ENCODE peak calls at places on chromosomes 1 and 21, in six cellular contexts. C is lung; B is activated naive CD8-positive, alpha-beta T cell treated with anti-CD3 and anti-CD28 coated beads for 36 hours; K is M059J; D is nucleus accumbens; I is heart left ventricle. X is an unnamed sample.

GRCh38 chr1:147247656-147248238 is 5.3 kb downstream of the CHD1L start:
- DNase-seq in C (no peak), B (no peak), K (no peak), I (no peak), D (no peak), X (no peak)

GRCh38 chr1:203127672-203128611 is at the start of gene ADORA1:
- DNase-seq in B (peak; percentile 14), I (peak; percentile 79), D (no peak), C (peak; percentile 51), K (peak; percentile 75), X (peak; percentile 81)

GRCh38 chr1:219374636-219375035 is 201.0 kb downstream of the LYPLAL1 start:
- DNase-seq in C (no peak), K (no peak), I (no peak), B (no peak), D (no peak), X (no peak)

GRCh38 chr21:38229260-38229877 is 27.4 kb upstream of the KCNJ15 start:
- DNase-seq in I (no peak), D (no peak), K (no peak), B (no peak), C (no peak), X (no peak)

GRCh38 chr21:33267250-33267649 is 1.1 kb downstream of the IL10RB start:
- DNase-seq in B (no peak), K (peak; percentile 25), C (no peak), I (no peak), D (no peak), X (no peak)

GRCh38 chr1:115413208-115413607 is 75.2 kb upstream of the NGF start:
- DNase-seq in D (no peak), C (no peak), B (no peak), K (no peak), I (no peak), X (no peak)

GRCh38 chr1:53521900-53522552 is 62.8 kb downstream of the DMRTB1 start:
- DNase-seq in B (no peak), C (no peak), I (no peak), K (no peak), D (no peak), X (no peak)

GRCh38 chr21:28568692-28569091 is 424.0 kb downstream of the LTN1 start:
- DNase-seq in D (no peak), I (no peak), K (no peak), C (no peak), B (no peak), X (no peak)

GRCh38 chr1:67307251-67308060 is at the start of gene IL12RB2:
- DNase-seq in I (peak; percentile 54), K (no peak), C (no peak), D (no peak), B (peak; percentile 70), X (peak; percentile 39)

GRCh38 chr1:220370041-220370700 is 97.9 kb upstream of the RAB3GAP2 start:
- DNase-seq in I (no peak), B (no peak), K (peak; percentile 82), D (no peak), C (no peak), X (no peak)

GRCh38 chr1:76130992-76131391 is 56.4 kb downstream of the ST6GALNAC3 start:
- DNase-seq in I (no peak), K (no peak), C (no peak), D (no peak), B (no peak), X (no peak)

GRCh38 chr1:154999651-155000474 is 2.7 kb upstream of the ZBTB7B start:
- DNase-seq in K (no peak), D (no peak), B (peak; percentile 77), I (no peak), C (no peak), X (no peak)

GRCh38 chr21:46168238-46168637 is 12.9 kb upstream of the FTCD start:
- DNase-seq in I (peak; percentile 61), K (no peak), D (no peak), B (no peak), C (no peak), X (peak; percentile 11)

GRCh38 chr1:167090289-167090942 is at the start of gene GPA33:
- DNase-seq in K (no peak), D (no peak), I (no peak), B (no peak), C (no peak), X (no peak)

X was measured in Right ventricle myocardium superior.